ENCODE peak calls at places on chromosome X, in nine cellular contexts. W is stimulated activated effector memory CD8-positive, alpha-beta T cell treated with anti-CD3 and anti-CD28 coated beads, Interleukin-12 subunit alpha, Interleukin-12 subunit beta, amount 100 ng/mL, for 72 hours; P is aorta; T is sciatic nerve; O is right cardiac atrium; C is T-cell; X is stimulated activated naive CD8-positive, alpha-beta T cell treated with anti-CD3 and anti-CD28 coated beads, Interleukin-15, Interleukin-2, amounts not matched to agents 100 U/mL and 50 U/mL, for 24 hours; B is memory B cell; Y is mucosa of descending colon. L is an unnamed sample.

GRCh38 chrX:37287741-37288424 is 61.3 kb upstream of the PRRG1 start:
- ATAC-seq in W (no peak), P (no peak), T (no peak), O (no peak), C (no peak), X (no peak), B (no peak), Y (no peak), L (no peak)

GRCh38 chrX:119762718-119763117 is 4.3 kb downstream of the SOWAHD start:
- ATAC-seq in W (no peak), P (no peak), T (no peak), O (no peak), C (no peak), X (no peak), B (no peak), Y (no peak), L (no peak)

GRCh38 chrX:133366735-133367134 is 48.6 kb downstream of the GPC4 start:
- ATAC-seq in W (no peak), P (no peak), T (no peak), O (no peak), C (no peak), X (no peak), B (no peak), Y (peak), L (no peak)

GRCh38 chrX:47206316-47206715 is 12.2 kb upstream of the CDK16 start:
- ATAC-seq in W (no peak), P (no peak), T (no peak), O (no peak), C (no peak), X (no peak), B (no peak), Y (no peak), L (no peak)

GRCh38 chrX:68841251-68842049 is 12.6 kb downstream of the EFNB1 start:
- ATAC-seq in W (no peak), P (no peak), T (peak), O (peak), C (no peak), X (no peak), B (no peak), Y (peak), L (no peak)

GRCh38 chrX:150961631-150962030 is 21.5 kb upstream of the HMGB3 start:
- ATAC-seq in W (no peak), P (no peak), T (no peak), O (no peak), C (no peak), X (no peak), B (no peak), Y (no peak), L (no peak)

GRCh38 chrX:75086731-75087195 is 69.3 kb downstream of the ABCB7 start:
- ATAC-seq in W (no peak), P (no peak), T (peak), O (no peak), C (no peak), X (no peak), B (no peak), Y (no peak), L (no peak)

GRCh38 chrX:2513120-2513664 is 12.4 kb upstream of the DHRSX start:
- ATAC-seq in W (no peak), P (no peak), T (no peak), O (no peak), C (no peak), X (no peak), B (no peak), Y (no peak), L (no peak)

GRCh38 chrX:72659726-72660125 is 54.4 kb downstream of the PHKA1 start:
- ATAC-seq in W (no peak), P (no peak), T (no peak), O (no peak), C (no peak), X (no peak), B (no peak), Y (peak), L (no peak)

GRCh38 chrX:38247051-38247450 is 26.4 kb upstream of the SRPX start:
- ATAC-seq in W (peak), P (no peak), T (no peak), O (no peak), C (no peak), X (no peak), B (no peak), Y (no peak), L (no peak)

GRCh38 chrX:63349307-63349706 is 1.8 kb downstream of the SPIN4 start:
- ATAC-seq in W (no peak), P (no peak), T (no peak), O (no peak), C (no peak), X (no peak), B (no peak), Y (no peak), L (no peak)

GRCh38 chrX:54747713-54748393 is 50.2 kb downstream of the ITIH6 start:
- ATAC-seq in W (no peak), P (no peak), T (no peak), O (no peak), C (peak), X (no peak), B (no peak), Y (no peak), L (no peak)

GRCh38 chrX:2299871-2300270 is 200.9 kb downstream of the DHRSX start:
- ATAC-seq in W (no peak), P (no peak), T (no peak), O (no peak), C (no peak), X (no peak), B (no peak), Y (no peak), L (no peak)

GRCh38 chrX:68307767-68308166 is 125.5 kb downstream of the OPHN1 start:
- ATAC-seq in W (no peak), P (no peak), T (peak), O (no peak), C (no peak), X (no peak), B (no peak), Y (no peak), L (peak)

GRCh38 chrX:150972450-150972849 is 10.7 kb upstream of the HMGB3 start:
- ATAC-seq in W (no peak), P (no peak), T (no peak), O (no peak), C (no peak), X (no peak), B (no peak), Y (no peak), L (no peak)

GRCh38 chrX:86133761-86134160 is 14.5 kb upstream of the DACH2 start:
- ATAC-seq in W (no peak), P (no peak), T (no peak), O (no peak), C (no peak), X (no peak), B (no peak), Y (no peak), L (no peak)

GRCh38 chrX:73930300-73930699 is 367.3 kb downstream of the CHIC1 start:
- ATAC-seq in W (no peak), P (no peak), T (no peak), O (no peak), C (no peak), X (no peak), B (no peak), Y (no peak), L (peak)

GRCh38 chrX:10098235-10098819 is 58.4 kb upstream of the CLCN4 start:
- ATAC-seq in W (peak), P (no peak), T (peak), O (no peak), C (peak), X (peak), B (peak), Y (peak), L (no peak)

GRCh38 chrX:120367390-120368100 is 5.7 kb downstream of the ATP1B4 start:
- ATAC-seq in W (no peak), P (no peak), T (peak), O (no peak), C (no peak), X (no peak), B (no peak), Y (no peak), L (no peak)

GRCh38 chrX:140508958-140509357 is 4.1 kb upstream of the SOX3 start:
- ATAC-seq in W (no peak), P (no peak), T (no peak), O (no peak), C (no peak), X (no peak), B (no peak), Y (no peak), L (no peak)

GRCh38 chrX:115902995-115903394 is 267.5 kb upstream of the AGTR2 start:
- ATAC-seq in W (no peak), P (no peak), T (no peak), O (no peak), C (no peak), X (no peak), B (no peak), Y (no peak), L (no peak)

GRCh38 chrX:85611926-85612325 is 232.5 kb upstream of the POF1B start:
- ATAC-seq in W (no peak), P (no peak), T (no peak), O (no peak), C (no peak), X (no peak), B (no peak), Y (no peak), L (no peak)

GRCh38 chrX:130034178-130034577 is 51.7 kb downstream of the BCORL1 start:
- ATAC-seq in W (no peak), P (no peak), T (no peak), O (no peak), C (no peak), X (no peak), B (no peak), Y (no peak), L (no peak)

GRCh38 chrX:13570245-13570573 is 808 bp downstream of the EGFL6 start:
- ATAC-seq in W (no peak), P (no peak), T (no peak), O (no peak), C (no peak), X (no peak), B (no peak), Y (no peak), L (no peak)

GRCh38 chrX:30577362-30577961 is at the start of gene TASL:
- ATAC-seq in W (peak), P (no peak), T (peak), O (no peak), C (peak), X (peak), B (peak), Y (peak), L (no peak)

GRCh38 chrX:51860679-51861078 is 32.7 kb upstream of the MAGED1 start:
- ATAC-seq in W (no peak), P (no peak), T (peak), O (no peak), C (no peak), X (no peak), B (no peak), Y (peak), L (no peak)

GRCh38 chrX:153641575-153642312 is 5.3 kb upstream of the DUSP9 start:
- ATAC-seq in W (no peak), P (no peak), T (no peak), O (no peak), C (no peak), X (no peak), B (no peak), Y (no peak), L (no peak)

GRCh38 chrX:130714135-130714534 is 188.9 kb downstream of the ENOX2 start:
- ATAC-seq in W (no peak), P (no peak), T (no peak), O (no peak), C (no peak), X (no peak), B (no peak), Y (peak), L (no peak)

GRCh38 chrX:110015027-110015426 is 12.1 kb downstream of the TMEM164 start:
- ATAC-seq in W (no peak), P (no peak), T (peak), O (no peak), C (no peak), X (no peak), B (no peak), Y (no peak), L (no peak)

GRCh38 chrX:47199286-47199685 is 5.7 kb downstream of the UBA1 start:
- ATAC-seq in W (no peak), P (no peak), T (no peak), O (no peak), C (no peak), X (no peak), B (no peak), Y (no peak), L (no peak)

GRCh38 chrX:48703228-48703627 is 6.7 kb downstream of the SUV39H1 start:
- ATAC-seq in W (no peak), P (no peak), T (no peak), O (peak), C (no peak), X (no peak), B (no peak), Y (no peak), L (no peak)

GRCh38 chrX:81586091-81586490 is 384.2 kb downstream of the SH3BGRL start:
- ATAC-seq in W (no peak), P (no peak), T (no peak), O (no peak), C (no peak), X (no peak), B (no peak), Y (no peak), L (no peak)

GRCh38 chrX:63657821-63658220 is 127.2 kb downstream of the ARHGEF9 start:
- ATAC-seq in W (no peak), P (peak), T (no peak), O (peak), C (no peak), X (no peak), B (no peak), Y (no peak), L (no peak)

L was measured in esophagus mucosa.